ENCODE peak calls at places on chromosome X, in four cellular contexts. X is ovary, V is psoas muscle, B is MCF 10A. Q is an unnamed sample.

GRCh38 chrX:47590984-47591383 is 8.7 kb downstream of the TIMP1 start:
- DNase-seq in X (no peak), V (no peak), B (no peak), Q (no peak)

GRCh38 chrX:54721424-54721823 is 76.6 kb downstream of the ITIH6 start:
- DNase-seq in X (no peak), V (no peak), B (peak), Q (no peak)

GRCh38 chrX:109299091-109299490 is 182.8 kb downstream of the GUCY2F start:
- DNase-seq in X (no peak), V (no peak), B (no peak), Q (no peak)

GRCh38 chrX:43973249-43973672 is at the start of gene NDP:
- DNase-seq in X (no peak), V (no peak), B (no peak), Q (no peak)

GRCh38 chrX:154412468-154412867 is 1.1 kb downstream of the TAFAZZIN start:
- DNase-seq in X (no peak), V (no peak), B (no peak), Q (no peak)

GRCh38 chrX:80022363-80023031 is 7.9 kb downstream of the TBX22 start:
- DNase-seq in X (no peak), V (no peak), B (no peak), Q (no peak)

GRCh38 chrX:13389501-13389900 is 69.6 kb upstream of the ATXN3L start:
- DNase-seq in X (no peak), V (no peak), B (no peak), Q (no peak)

GRCh38 chrX:39398973-39399268 is 597.7 kb downstream of the MID1IP1 start:
- DNase-seq in X (peak), V (no peak), B (peak), Q (no peak)

GRCh38 chrX:10795721-10796120 is 175.3 kb upstream of the MID1 start:
- DNase-seq in X (no peak), V (no peak), B (no peak), Q (no peak)

GRCh38 chrX:57906790-57907189 is 3.5 kb downstream of the ZXDA start:
- DNase-seq in X (no peak), V (no peak), B (peak), Q (no peak)

GRCh38 chrX:132258509-132258908 is 39.3 kb upstream of the RAP2C start:
- DNase-seq in X (no peak), V (no peak), B (no peak), Q (no peak)

GRCh38 chrX:103442536-103442901 is 66.2 kb downstream of the BEX3 start:
- DNase-seq in X (no peak), V (no peak), B (peak), Q (no peak)

GRCh38 chrX:153674219-153674851 is 722 bp upstream of the PNCK start:
- DNase-seq in X (no peak), V (no peak), B (no peak), Q (peak)

GRCh38 chrX:13101439-13102139 is 57.2 kb upstream of the FAM9C start:
- DNase-seq in X (peak), V (peak), B (peak), Q (no peak)

GRCh38 chrX:74187211-74187610 is 116.8 kb upstream of the ZCCHC13 start:
- DNase-seq in X (no peak), V (no peak), B (no peak), Q (no peak)

GRCh38 chrX:56026816-56027215 is 205.3 kb upstream of the KLF8 start:
- DNase-seq in X (no peak), V (no peak), B (no peak), Q (no peak)

GRCh38 chrX:136214551-136214950 is 36.6 kb downstream of the MAP7D3 start:
- DNase-seq in X (no peak), V (no peak), B (peak), Q (no peak)

GRCh38 chrX:49880668-49881067 is 1.4 kb downstream of the USP27X start:
- DNase-seq in X (no peak), V (no peak), B (no peak), Q (no peak)

GRCh38 chrX:29903365-29903764 is 312.0 kb upstream of the MAGEB2 start:
- DNase-seq in X (no peak), V (no peak), B (peak), Q (no peak)

GRCh38 chrX:123736333-123736921 is 3.6 kb upstream of the THOC2 start:
- DNase-seq in X (no peak), V (no peak), B (no peak), Q (no peak)

GRCh38 chrX:76433219-76433618 is 5.7 kb downstream of the MAGEE1 start:
- DNase-seq in X (no peak), V (no peak), B (no peak), Q (no peak)

GRCh38 chrX:87924619-87925018 is 407.0 kb downstream of the KLHL4 start:
- DNase-seq in X (no peak), V (no peak), B (no peak), Q (no peak)

GRCh38 chrX:129777218-129777768 is 2.5 kb upstream of the SASH3 start:
- DNase-seq in X (no peak), V (peak), B (no peak), Q (peak)

DNA sequence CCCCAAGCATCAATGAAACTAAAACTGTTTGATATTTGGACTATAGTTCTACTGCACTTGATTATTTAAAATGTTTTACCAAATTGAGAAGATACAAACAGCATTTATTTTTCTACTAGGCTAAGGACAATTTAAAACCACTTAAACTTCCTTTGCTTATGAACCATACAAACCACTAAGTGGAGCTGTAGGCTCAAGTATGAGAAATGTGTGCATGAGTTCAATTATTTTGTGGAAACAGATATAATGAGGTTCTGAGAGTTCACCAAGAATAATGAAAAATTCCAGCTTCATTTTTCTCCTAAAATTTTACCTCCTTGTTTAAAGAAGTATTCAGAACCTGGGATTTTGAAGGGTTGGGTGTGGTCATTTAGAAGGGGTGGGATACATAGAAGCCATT is 63.1 kb downstream of the SERPINA7 start:
- DNase-seq in X (no peak), V (no peak), B (peak), Q (no peak)
- TF ChIP-seq CTCF in X (no peak), V (no peak), B (peak), Q (peak)

GRCh38 chrX:149871940-149872339 is 9.0 kb upstream of the MAGEA8 start:
- DNase-seq in X (no peak), V (no peak), B (peak), Q (no peak)
- TF ChIP-seq CTCF in X (no peak), V (no peak), B (peak), Q (peak)

DNA sequence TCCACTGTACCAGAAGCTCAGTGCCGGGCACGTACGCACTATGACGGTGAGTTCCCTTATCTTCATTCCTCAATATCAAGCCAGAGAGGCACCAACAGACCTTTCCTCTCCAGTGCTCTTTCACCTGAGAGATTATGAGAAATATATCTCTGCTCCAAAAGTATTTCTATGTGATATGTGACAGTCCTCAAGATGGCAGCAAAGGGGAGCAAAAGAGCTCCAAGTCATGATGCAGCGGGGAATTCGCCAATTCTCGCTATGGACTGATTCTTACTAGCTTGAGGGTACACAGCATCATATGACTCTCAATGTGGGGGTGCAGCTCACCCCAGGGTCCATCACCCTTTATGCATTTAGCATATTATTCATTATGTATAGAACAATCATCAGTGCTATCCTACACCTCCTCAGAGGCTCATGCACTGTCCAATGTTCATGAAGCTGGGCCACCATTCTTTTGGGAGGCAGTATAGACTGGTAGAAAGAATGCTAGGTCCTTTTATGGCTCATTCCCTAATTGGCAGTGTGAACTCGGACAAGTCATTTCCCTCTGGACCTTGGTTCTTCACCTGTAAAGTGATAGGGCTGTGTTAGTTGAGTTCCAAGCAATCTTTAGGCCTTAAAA is 12.8 kb upstream of the IQSEC2 start:
- DNase-seq in X (no peak), V (no peak), B (no peak), Q (no peak)
- TF ChIP-seq CTCF in X (no peak), V (no peak), B (peak), Q (peak)

GRCh38 chrX:38095971-38096529 is 89.7 kb downstream of the SYTL5 start:
- DNase-seq in X (no peak), V (no peak), B (peak), Q (no peak)

GRCh38 chrX:38102240-38102639 is 95.9 kb downstream of the SYTL5 start:
- DNase-seq in X (no peak), V (no peak), B (no peak), Q (no peak)

GRCh38 chrX:38102875-38103274 is 96.5 kb downstream of the SYTL5 start:
- DNase-seq in X (no peak), V (no peak), B (no peak), Q (no peak)

GRCh38 chrX:38103857-38104812 is 97.8 kb downstream of the SYTL5 start:
- DNase-seq in X (no peak), V (no peak), B (no peak), Q (no peak)

DNA sequence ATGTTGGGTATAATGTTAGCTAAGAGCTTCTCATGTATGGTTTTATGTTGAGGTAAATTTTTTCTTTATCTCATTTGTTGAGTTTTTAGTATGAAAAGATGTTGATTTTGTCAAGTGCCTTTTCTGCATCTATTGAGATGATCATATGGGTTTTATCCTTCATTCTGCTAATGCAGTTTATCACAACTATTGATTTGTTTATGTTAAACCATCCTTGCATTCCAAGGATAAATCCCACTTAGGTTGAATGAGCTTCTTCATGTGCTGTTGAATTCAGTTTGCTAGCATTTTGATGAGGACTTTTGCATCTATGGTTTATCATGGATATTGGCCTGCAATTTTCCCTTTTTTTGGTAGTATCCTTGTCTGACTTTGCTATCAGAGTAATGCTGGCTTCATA is 93.3 kb downstream of the SYTL5 start:
- DNase-seq in X (no peak), V (no peak), B (no peak), Q (no peak)
- TF ChIP-seq CTCF in X (no peak), V (no peak), B (no peak), Q (no peak)

GRCh38 chrX:37644381-37645305 is 40.9 kb upstream of the XK start:
- DNase-seq in X (no peak), V (no peak), B (peak), Q (no peak)

GRCh38 chrX:37652053-37652452 is 33.5 kb upstream of the XK start:
- DNase-seq in X (no peak), V (no peak), B (no peak), Q (no peak)

GRCh38 chrX:37646254-37646653 is 39.3 kb upstream of the XK start:
- DNase-seq in X (no peak), V (no peak), B (no peak), Q (no peak)
- TF ChIP-seq CTCF in X (no peak), V (no peak), B (peak), Q (no peak)

GRCh38 chrX:115988825-115989224 is 181.7 kb upstream of the AGTR2 start:
- DNase-seq in X (no peak), V (no peak), B (no peak), Q (no peak)
- TF ChIP-seq CTCF in X (no peak), V (no peak), B (peak), Q (peak)

DNA sequence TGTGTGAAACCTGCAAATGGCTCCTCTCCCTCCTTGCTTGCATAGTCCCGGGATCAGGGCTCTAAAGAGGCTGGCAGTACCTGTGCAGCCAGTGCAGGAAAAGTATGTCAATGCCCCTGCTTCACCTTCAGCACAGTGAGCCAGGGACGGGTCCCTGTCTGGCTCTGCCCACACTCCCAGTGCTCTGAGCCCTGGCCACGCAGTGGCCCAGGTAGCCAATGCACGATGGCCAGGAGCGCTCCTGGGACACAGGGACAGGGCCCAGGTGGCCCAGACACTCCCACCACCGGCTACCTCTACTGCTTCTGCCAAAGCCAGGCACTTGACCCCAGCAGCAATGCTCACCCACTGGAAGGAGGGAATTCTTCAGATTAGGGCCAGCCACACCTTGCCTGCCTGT is 68.0 kb upstream of the MAGEA10 start:
- DNase-seq in X (no peak), V (no peak), B (no peak), Q (peak)
- TF ChIP-seq CTCF in X (no peak), V (no peak), B (no peak), Q (no peak)

DNA sequence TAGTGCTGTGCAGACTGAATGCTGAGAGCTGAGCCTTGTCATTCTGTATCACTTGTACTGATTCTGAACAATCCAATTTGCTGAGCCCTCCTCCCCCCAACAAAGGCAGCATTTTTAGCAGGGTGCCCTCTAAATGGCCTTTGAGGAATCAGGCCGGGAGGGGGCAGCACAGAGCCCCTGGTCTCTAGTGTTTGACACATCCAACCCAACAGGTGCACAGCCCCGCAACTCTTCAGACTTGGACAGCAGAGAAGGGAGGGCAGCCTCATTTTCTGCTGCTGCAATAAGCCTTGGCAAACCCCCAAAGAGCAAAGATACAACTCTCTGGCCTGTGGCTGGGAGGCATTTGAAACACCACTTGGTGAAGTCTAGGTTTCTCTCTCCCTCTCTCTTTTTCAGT is 3.4 kb downstream of the ATP1B4 start:
- DNase-seq in X (peak), V (peak), B (peak), Q (no peak)
- TF ChIP-seq CTCF in X (no peak), V (peak), B (peak), Q (peak)

Q was measured in chondrocyte.